ENCODE peak calls at places on chromosomes 16 and 17, in six cellular contexts. O is heart left ventricle, D is PC-9, U is AG04450, G is astrocyte of the spinal cord, F is left ventricle myocardium inferior. T is an unnamed sample.

GRCh38 chr16:18983565-18984424 is at the start of gene TMC7:
- DNase-seq in O (peak; percentile 86), D (peak; percentile 70), U (peak; percentile 50), G (peak; percentile 89), F (peak; percentile 81), T (no peak)

GRCh38 chr16:54026456-54026855 is 260.1 kb downstream of the IRX3 start:
- DNase-seq in O (no peak), D (no peak), U (no peak), G (peak; percentile 40), F (no peak), T (no peak)

GRCh38 chr16:47488051-47488450 is 26.9 kb downstream of the PHKB start:
- DNase-seq in O (no peak), D (no peak), U (no peak), G (no peak), F (no peak), T (no peak)

GRCh38 chr16:27401768-27402568 is at the start of gene IL21R:
- DNase-seq in O (peak; percentile 90), D (no peak), U (no peak), G (peak; percentile 84), F (peak; percentile 73), T (no peak)

GRCh38 chr16:50497592-50497991 is 50.6 kb upstream of the NKD1 start:
- DNase-seq in O (no peak), D (no peak), U (no peak), G (peak; percentile 52), F (no peak), T (no peak)

GRCh38 chr17:31739300-31739699 is 119.7 kb downstream of the COPRS start:
- DNase-seq in O (no peak), D (no peak), U (peak; percentile 59), G (no peak), F (no peak), T (no peak)

GRCh38 chr17:45022655-45023339 is 28.6 kb downstream of the DCAKD start:
- DNase-seq in O (no peak), D (no peak), U (no peak), G (no peak), F (no peak), T (no peak)

GRCh38 chr16:50281391-50282009 is 15.1 kb downstream of the ADCY7 start:
- DNase-seq in O (peak; percentile 49), D (no peak), U (no peak), G (no peak), F (no peak), T (no peak)

GRCh38 chr17:40726919-40727318 is 23.4 kb upstream of the KRT24 start:
- DNase-seq in O (no peak), D (no peak), U (no peak), G (peak; percentile 7), F (no peak), T (no peak)

GRCh38 chr16:49754495-49755290 is 101.2 kb downstream of the ZNF423 start:
- DNase-seq in O (no peak), D (no peak), U (no peak), G (peak; percentile 55), F (peak; percentile 25), T (no peak)

GRCh38 chr17:39306509-39307212 is 80.9 kb upstream of the STAC2 start:
- DNase-seq in O (no peak), D (no peak), U (no peak), G (peak; percentile 31), F (no peak), T (no peak)
- TF ChIP-seq CTCF in O (no peak), D (no peak), U (no peak), G (no peak), F (no peak), T (no peak)

DNA sequence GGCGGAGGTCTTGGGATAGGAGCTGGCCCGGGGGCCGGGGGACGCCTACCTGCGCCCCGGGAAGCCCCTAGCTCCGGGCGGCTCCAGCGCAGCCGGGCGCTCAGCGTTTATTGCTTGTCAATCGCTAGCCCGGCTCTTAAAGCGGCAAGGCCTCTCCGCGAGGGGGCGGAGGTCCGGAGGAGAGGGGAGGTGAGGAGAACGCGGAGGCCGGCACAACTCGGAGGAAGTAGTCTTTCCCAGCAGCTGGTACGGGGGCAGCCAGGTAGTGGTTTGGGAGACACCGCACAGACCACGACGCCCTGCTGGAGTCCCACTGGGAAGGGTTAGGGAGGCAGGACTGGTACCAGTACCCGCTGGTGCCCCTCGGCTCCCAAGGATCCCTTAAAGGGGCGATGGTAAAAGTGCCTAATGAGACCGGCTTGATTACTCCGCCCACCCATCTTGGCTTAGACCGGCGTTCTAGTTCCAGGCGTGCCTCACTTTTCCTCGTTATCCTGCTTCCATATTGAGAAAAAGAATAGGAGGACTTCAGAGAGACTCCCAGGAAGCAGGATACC is at the start of gene MPP2:
- DNase-seq in O (peak; percentile 83), D (no peak), U (peak; percentile 26), G (peak; percentile 72), F (peak; percentile 72), T (no peak)
- H3K4me3 ChIP-seq in O (peak within 1 kb of the TSS; percentile 94), D (no peak within 1 kb of the TSS), U (peak within 1 kb of the TSS; percentile 68), G (peak within 1 kb of the TSS; percentile 61), F (peak within 1 kb of the TSS; percentile 93), T (peak within 1 kb of the TSS; percentile 55)

GRCh38 chr17:81865733-81866439 is 5.3 kb downstream of the ARHGDIA start:
- DNase-seq in O (no peak), D (no peak), U (no peak), G (no peak), F (no peak), T (peak; percentile 31)

GRCh38 chr17:81866440-81867122 is 4.6 kb downstream of the ARHGDIA start:
- DNase-seq in O (no peak), D (no peak), U (no peak), G (no peak), F (no peak), T (no peak)

GRCh38 chr17:81868674-81869220 is 2.4 kb downstream of the ARHGDIA start:
- DNase-seq in O (no peak), D (peak; percentile 40), U (peak; percentile 64), G (peak; percentile 82), F (no peak), T (no peak)

GRCh38 chr17:81867952-81868673 is 3.0 kb downstream of the ARHGDIA start:
- DNase-seq in O (no peak), D (no peak), U (no peak), G (no peak), F (no peak), T (no peak)

GRCh38 chr17:81867123-81867951 is 3.8 kb downstream of the ARHGDIA start:
- DNase-seq in O (no peak), D (no peak), U (no peak), G (no peak), F (no peak), T (no peak)
- TF ChIP-seq CTCF in O (no peak), D (no peak), U (no peak), G (no peak), F (no peak), T (no peak)

GRCh38 chr16:71443714-71444113 is 1.9 kb upstream of the TLE7 start:
- DNase-seq in O (no peak), D (no peak), U (no peak), G (no peak), F (no peak), T (no peak)

GRCh38 chr16:71448274-71448866 is 6.5 kb upstream of the TLE7 start:
- DNase-seq in O (no peak), D (no peak), U (no peak), G (no peak), F (no peak), T (no peak)

GRCh38 chr16:71453051-71453450 is 9.0 kb downstream of the ZNF23 start:
- DNase-seq in O (no peak), D (no peak), U (no peak), G (no peak), F (no peak), T (no peak)

GRCh38 chr16:71449020-71449419 is 7.2 kb upstream of the TLE7 start:
- DNase-seq in O (no peak), D (no peak), U (no peak), G (no peak), F (no peak), T (no peak)
- H3K4me3 ChIP-seq in O (no peak overlapping the region), D (no peak overlapping the region), U (no peak overlapping the region), G (no peak overlapping the region), F (no peak overlapping the region), T (no peak overlapping the region)

DNA sequence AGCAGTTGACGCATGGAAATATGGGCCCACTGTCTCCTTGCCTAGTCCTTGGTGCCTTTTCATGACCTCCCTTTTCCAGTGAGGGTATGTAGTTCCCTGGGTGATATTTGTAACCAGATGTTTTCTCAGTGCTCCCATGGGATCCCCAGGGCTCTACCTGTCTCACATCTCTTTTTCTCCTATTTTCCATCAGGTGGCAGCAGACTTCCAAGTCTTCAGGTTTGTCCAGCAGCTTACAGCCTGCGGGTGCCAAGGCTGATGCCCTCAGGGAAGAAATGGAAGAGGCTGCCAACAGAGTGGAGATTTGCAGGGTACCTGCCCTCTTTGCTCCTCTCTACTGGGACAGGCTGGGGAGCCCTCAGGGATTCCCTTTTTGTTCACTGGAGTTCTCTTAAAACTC is 89.1 kb downstream of the ELAC2 start:
- DNase-seq in O (no peak), D (no peak), U (no peak), G (peak; percentile 3), F (no peak), T (no peak)
- TF ChIP-seq CTCF in O (peak; percentile 10), D (no peak), U (peak; percentile 16), G (peak; percentile 24), F (peak; percentile 50), T (peak; percentile 63)

GRCh38 chr17:5179003-5179402 is 12.7 kb downstream of the ZNF594 start:
- DNase-seq in O (no peak), D (no peak), U (no peak), G (no peak), F (no peak), T (no peak)

GRCh38 chr17:5181509-5182305 is 10.0 kb downstream of the ZNF594 start:
- DNase-seq in O (no peak), D (no peak), U (no peak), G (no peak), F (no peak), T (no peak)

GRCh38 chr17:5184284-5184683 is 7.4 kb downstream of the ZNF594 start:
- DNase-seq in O (no peak), D (no peak), U (no peak), G (no peak), F (no peak), T (no peak)

GRCh38 chr17:5182597-5183409 is 8.9 kb downstream of the ZNF594 start:
- DNase-seq in O (no peak), D (no peak), U (no peak), G (no peak), F (no peak), T (no peak)

GRCh38 chr17:5183410-5183793 is 8.3 kb downstream of the ZNF594 start:
- DNase-seq in O (no peak), D (no peak), U (no peak), G (no peak), F (no peak), T (no peak)
- H3K4me3 ChIP-seq in O (no peak overlapping the region), D (peak overlapping the region; percentile 3), U (no peak overlapping the region), G (no peak overlapping the region), F (no peak overlapping the region), T (no peak overlapping the region)

GRCh38 chr16:61934591-61934990 is 101.6 kb downstream of the CDH8 start:
- DNase-seq in O (no peak), D (no peak), U (no peak), G (no peak), F (no peak), T (no peak)

GRCh38 chr16:61937646-61938045 is 98.6 kb downstream of the CDH8 start:
- DNase-seq in O (no peak), D (no peak), U (no peak), G (no peak), F (no peak), T (no peak)

GRCh38 chr16:61936522-61936921 is 99.7 kb downstream of the CDH8 start:
- DNase-seq in O (no peak), D (no peak), U (no peak), G (no peak), F (no peak), T (no peak)
- TF ChIP-seq CTCF in O (no peak), D (peak; percentile 39), U (no peak), G (peak; percentile 36), F (no peak), T (peak; percentile 38)

T was measured in epithelial cell of proximal tubule.